ENCODE peak calls at places on chromosomes 2 and 18, in ten cellular contexts. One of them, this sample, is unnamed.

GRCh38 chr2:160266078-160266551 is 66.0 kb upstream of the ITGB6 start:
- DNase-seq in HT-29: no peak
- DNase-seq in PC-3: no peak
- DNase-seq in stimulated activated CD8-positive, alpha-beta memory T cell treated with anti-CD3 and anti-CD28 coated beads, Interleukin-15, amount 100 ng/mL, for 4 hours: no peak
- DNase-seq in Calu3: no peak
- DNase-seq in activated naive CD4-positive, alpha-beta T cell treated with anti-CD3 and anti-CD28 coated beads for 36 hours: peak
- DNase-seq in IMR-90: no peak
- DNase-seq in cortex of kidney: no peak
- DNase-seq in nucleus accumbens: no peak
- DNase-seq in anterior cingulate cortex: no peak
- DNase-seq in this sample: no peak

GRCh38 chr18:32010124-32010745 is 8.4 kb upstream of the RNF125 start:
- DNase-seq in cortex of kidney: no peak
- DNase-seq in stimulated activated CD8-positive, alpha-beta memory T cell treated with anti-CD3 and anti-CD28 coated beads, Interleukin-15, amount 100 ng/mL, for 4 hours: no peak
- DNase-seq in IMR-90: no peak
- DNase-seq in Calu3: peak
- DNase-seq in nucleus accumbens: no peak
- DNase-seq in HT-29: no peak
- DNase-seq in activated naive CD4-positive, alpha-beta T cell treated with anti-CD3 and anti-CD28 coated beads for 36 hours: no peak
- DNase-seq in PC-3: peak
- DNase-seq in anterior cingulate cortex: no peak
- DNase-seq in this sample: no peak

GRCh38 chr2:104853926-104854506 is at the start of gene POU3F3:
- DNase-seq in nucleus accumbens: peak
- DNase-seq in PC-3: no peak
- DNase-seq in Calu3: no peak
- DNase-seq in anterior cingulate cortex: peak
- DNase-seq in activated naive CD4-positive, alpha-beta T cell treated with anti-CD3 and anti-CD28 coated beads for 36 hours: peak
- DNase-seq in cortex of kidney: peak
- DNase-seq in IMR-90: no peak
- DNase-seq in HT-29: no peak
- DNase-seq in stimulated activated CD8-positive, alpha-beta memory T cell treated with anti-CD3 and anti-CD28 coated beads, Interleukin-15, amount 100 ng/mL, for 4 hours: no peak
- DNase-seq in this sample: peak

GRCh38 chr18:22109535-22109934 is 59.9 kb upstream of the GATA6 start:
- DNase-seq in nucleus accumbens: no peak
- DNase-seq in PC-3: no peak
- DNase-seq in Calu3: no peak
- DNase-seq in HT-29: no peak
- DNase-seq in cortex of kidney: no peak
- DNase-seq in anterior cingulate cortex: no peak
- DNase-seq in activated naive CD4-positive, alpha-beta T cell treated with anti-CD3 and anti-CD28 coated beads for 36 hours: no peak
- DNase-seq in IMR-90: no peak
- DNase-seq in stimulated activated CD8-positive, alpha-beta memory T cell treated with anti-CD3 and anti-CD28 coated beads, Interleukin-15, amount 100 ng/mL, for 4 hours: no peak
- DNase-seq in this sample: no peak

GRCh38 chr18:26457611-26458350 is 90.6 kb downstream of the KCTD1 start:
- DNase-seq in HT-29: no peak
- DNase-seq in IMR-90: no peak
- DNase-seq in anterior cingulate cortex: no peak
- DNase-seq in activated naive CD4-positive, alpha-beta T cell treated with anti-CD3 and anti-CD28 coated beads for 36 hours: no peak
- DNase-seq in cortex of kidney: no peak
- DNase-seq in PC-3: no peak
- DNase-seq in stimulated activated CD8-positive, alpha-beta memory T cell treated with anti-CD3 and anti-CD28 coated beads, Interleukin-15, amount 100 ng/mL, for 4 hours: no peak
- DNase-seq in Calu3: no peak
- DNase-seq in nucleus accumbens: no peak
- DNase-seq in this sample: no peak

GRCh38 chr18:68426731-68427315 is 288.1 kb downstream of the TMX3 start:
- DNase-seq in PC-3: no peak
- DNase-seq in stimulated activated CD8-positive, alpha-beta memory T cell treated with anti-CD3 and anti-CD28 coated beads, Interleukin-15, amount 100 ng/mL, for 4 hours: no peak
- DNase-seq in nucleus accumbens: no peak
- DNase-seq in HT-29: no peak
- DNase-seq in IMR-90: peak
- DNase-seq in anterior cingulate cortex: no peak
- DNase-seq in Calu3: no peak
- DNase-seq in cortex of kidney: no peak
- DNase-seq in activated naive CD4-positive, alpha-beta T cell treated with anti-CD3 and anti-CD28 coated beads for 36 hours: no peak
- DNase-seq in this sample: peak

GRCh38 chr2:30268296-30268871 is 37.0 kb downstream of the LBH start:
- DNase-seq in Calu3: no peak
- DNase-seq in HT-29: no peak
- DNase-seq in stimulated activated CD8-positive, alpha-beta memory T cell treated with anti-CD3 and anti-CD28 coated beads, Interleukin-15, amount 100 ng/mL, for 4 hours: no peak
- DNase-seq in cortex of kidney: no peak
- DNase-seq in anterior cingulate cortex: no peak
- DNase-seq in IMR-90: no peak
- DNase-seq in activated naive CD4-positive, alpha-beta T cell treated with anti-CD3 and anti-CD28 coated beads for 36 hours: no peak
- DNase-seq in nucleus accumbens: no peak
- DNase-seq in PC-3: no peak
- DNase-seq in this sample: no peak

GRCh38 chr18:79569720-79570119 is 109.9 kb upstream of the CTDP1 start:
- DNase-seq in activated naive CD4-positive, alpha-beta T cell treated with anti-CD3 and anti-CD28 coated beads for 36 hours: no peak
- DNase-seq in stimulated activated CD8-positive, alpha-beta memory T cell treated with anti-CD3 and anti-CD28 coated beads, Interleukin-15, amount 100 ng/mL, for 4 hours: no peak
- DNase-seq in nucleus accumbens: no peak
- DNase-seq in cortex of kidney: no peak
- DNase-seq in Calu3: no peak
- DNase-seq in PC-3: no peak
- DNase-seq in HT-29: no peak
- DNase-seq in anterior cingulate cortex: no peak
- DNase-seq in IMR-90: no peak
- DNase-seq in this sample: no peak

GRCh38 chr2:62410015-62410453 is 96.0 kb downstream of the TMEM17 start:
- DNase-seq in cortex of kidney: no peak
- DNase-seq in IMR-90: no peak
- DNase-seq in activated naive CD4-positive, alpha-beta T cell treated with anti-CD3 and anti-CD28 coated beads for 36 hours: no peak
- DNase-seq in nucleus accumbens: peak
- DNase-seq in HT-29: peak
- DNase-seq in Calu3: no peak
- DNase-seq in PC-3: no peak
- DNase-seq in stimulated activated CD8-positive, alpha-beta memory T cell treated with anti-CD3 and anti-CD28 coated beads, Interleukin-15, amount 100 ng/mL, for 4 hours: no peak
- DNase-seq in anterior cingulate cortex: no peak
- DNase-seq in this sample: no peak

GRCh38 chr2:106028192-106028591 is 165.9 kb downstream of the UXS1 start:
- DNase-seq in anterior cingulate cortex: no peak
- DNase-seq in PC-3: no peak
- DNase-seq in activated naive CD4-positive, alpha-beta T cell treated with anti-CD3 and anti-CD28 coated beads for 36 hours: no peak
- DNase-seq in IMR-90: no peak
- DNase-seq in Calu3: no peak
- DNase-seq in stimulated activated CD8-positive, alpha-beta memory T cell treated with anti-CD3 and anti-CD28 coated beads, Interleukin-15, amount 100 ng/mL, for 4 hours: no peak
- DNase-seq in HT-29: no peak
- DNase-seq in nucleus accumbens: no peak
- DNase-seq in cortex of kidney: no peak
- DNase-seq in this sample: no peak

GRCh38 chr2:229313591-229313990 is 42.5 kb upstream of the PID1 start:
- DNase-seq in HT-29: no peak
- DNase-seq in anterior cingulate cortex: no peak
- DNase-seq in activated naive CD4-positive, alpha-beta T cell treated with anti-CD3 and anti-CD28 coated beads for 36 hours: no peak
- DNase-seq in stimulated activated CD8-positive, alpha-beta memory T cell treated with anti-CD3 and anti-CD28 coated beads, Interleukin-15, amount 100 ng/mL, for 4 hours: no peak
- DNase-seq in cortex of kidney: no peak
- DNase-seq in PC-3: peak
- DNase-seq in nucleus accumbens: no peak
- DNase-seq in Calu3: no peak
- DNase-seq in IMR-90: peak
- DNase-seq in this sample: peak